ENCODE peak calls at places on chromosome 12, in five cellular contexts. G is NB4, N is RWPE1, Z is D341Med, T is astrocyte of the cerebellum. I is an unnamed sample.

GRCh38 chr12:102107970-102108369 is 11.9 kb downstream of the NUP37 start:
- DNase-seq in Z (no peak), T (no peak), N (no peak), G (no peak), I (no peak)

GRCh38 chr12:27303139-27304111 is 29.2 kb upstream of the BMAL2 start:
- DNase-seq in N (no peak), Z (no peak), T (no peak), G (no peak), I (no peak)

GRCh38 chr12:120157678-120158077 is 36.8 kb downstream of the GCN1 start:
- DNase-seq in N (no peak), G (no peak), Z (no peak), T (no peak), I (no peak)

GRCh38 chr12:132324841-132325732 is 4.3 kb downstream of the GALNT9 start:
- DNase-seq in N (no peak), Z (no peak), G (no peak), T (no peak), I (no peak)

GRCh38 chr12:57048423-57048822 is 1.5 kb downstream of the MYO1A start:
- DNase-seq in Z (no peak), G (peak), N (no peak), T (no peak), I (no peak)

GRCh38 chr12:121592323-121592722 is 11.5 kb upstream of the KDM2B start:
- DNase-seq in T (no peak), G (no peak), N (no peak), Z (no peak), I (no peak)

GRCh38 chr12:99920561-99920960 is 64.2 kb downstream of the ANKS1B start:
- DNase-seq in N (no peak), T (no peak), Z (no peak), G (peak), I (no peak)

GRCh38 chr12:3389911-3390310 is 101.1 kb upstream of the PRMT8 start:
- DNase-seq in T (no peak), Z (no peak), G (no peak), N (no peak), I (no peak)

GRCh38 chr12:4380332-4380731 is 820 bp upstream of the FGF23 start:
- DNase-seq in T (no peak), Z (no peak), N (no peak), G (no peak), I (no peak)

GRCh38 chr12:52975820-52976573 is 27.1 kb downstream of the KRT18 start:
- DNase-seq in Z (no peak), G (no peak), N (no peak), T (no peak), I (peak)

GRCh38 chr12:57049890-57050289 is at the start of gene MYO1A:
- DNase-seq in N (peak), G (peak), T (no peak), Z (no peak), I (no peak)

GRCh38 chr12:7016958-7017571 is 1.2 kb downstream of the LPCAT3 start:
- DNase-seq in G (no peak), Z (no peak), N (no peak), T (no peak), I (no peak)

GRCh38 chr12:51393676-51394545 is 2.7 kb upstream of the GALNT6 start:
- DNase-seq in G (peak), N (peak), Z (no peak), T (peak), I (no peak)

GRCh38 chr12:26017484-26018211 is 59.2 kb downstream of the RASSF8 start:
- DNase-seq in N (no peak), G (peak), T (no peak), Z (peak), I (peak)

GRCh38 chr12:118979763-118980406 is 1.5 kb upstream of the SRRM4 start:
- DNase-seq in G (peak), Z (peak), N (peak), T (no peak), I (peak)

GRCh38 chr12:28313631-28314030 is 123.4 kb downstream of the CCDC91 start:
- DNase-seq in N (peak), Z (no peak), T (peak), G (peak), I (no peak)

GRCh38 chr12:26699237-26699636 is 133.8 kb downstream of the ITPR2 start:
- DNase-seq in T (no peak), G (no peak), Z (no peak), N (no peak), I (no peak)

GRCh38 chr12:12803186-12803585 is 10.0 kb upstream of the DDX47 start:
- DNase-seq in Z (peak), N (peak), T (peak), G (peak), I (peak)

GRCh38 chr12:52521581-52522266 is 1.5 kb upstream of the KRT5 start:
- DNase-seq in Z (peak), G (no peak), T (peak), N (peak), I (peak)

GRCh38 chr12:6267007-6267721 is 43.3 kb upstream of the PLEKHG6 start:
- DNase-seq in N (no peak), G (no peak), Z (no peak), T (peak), I (no peak)

GRCh38 chr12:14613718-14614117 is 46.0 kb upstream of the PLBD1 start:
- DNase-seq in Z (no peak), G (peak), T (no peak), N (no peak), I (no peak)

GRCh38 chr12:59005195-59005961 is 85.1 kb upstream of the LRIG3 start:
- DNase-seq in Z (no peak), T (no peak), G (no peak), N (no peak), I (no peak)

GRCh38 chr12:111322336-111323250 is 46.3 kb downstream of the PHETA1 start:
- DNase-seq in T (peak), G (no peak), N (no peak), Z (no peak), I (no peak)

GRCh38 chr12:69468237-69469026 is 1.8 kb upstream of the FRS2 start:
- DNase-seq in G (no peak), Z (no peak), T (no peak), N (no peak), I (no peak)

GRCh38 chr12:47881826-47882427 is 22.9 kb downstream of the VDR start:
- DNase-seq in T (peak), N (peak), G (peak), Z (no peak), I (no peak)

GRCh38 chr12:2126676-2127406 is 74.1 kb downstream of the CACNA1C start:
- DNase-seq in Z (no peak), N (no peak), G (no peak), T (no peak), I (no peak)

GRCh38 chr12:6233121-6233971 is 33.1 kb downstream of the CD9 start:
- DNase-seq in G (peak), Z (no peak), T (no peak), N (no peak), I (no peak)

GRCh38 chr12:8860165-8860961 is 37.9 kb downstream of the A2ML1 start:
- DNase-seq in T (peak), N (no peak), G (peak), Z (peak), I (peak)

GRCh38 chr12:47035459-47035858 is 44.0 kb upstream of the PCED1B start:
- DNase-seq in T (no peak), N (no peak), G (no peak), Z (no peak), I (no peak)

GRCh38 chr12:5433081-5433839 is 1.4 kb downstream of the NTF3 start:
- DNase-seq in Z (peak), G (no peak), N (no peak), T (no peak), I (no peak)

GRCh38 chr12:52191841-52192791 is at the start of gene KRT80:
- DNase-seq in Z (peak), N (peak), G (peak), T (peak), I (peak)

GRCh38 chr12:21336656-21337055 is 1.9 kb upstream of the SLCO1A2 start:
- DNase-seq in G (no peak), T (no peak), Z (no peak), N (no peak), I (no peak)

GRCh38 chr12:95318071-95318545 is 100.5 kb downstream of the VEZT start:
- DNase-seq in Z (no peak), N (peak), G (no peak), T (no peak), I (peak)

GRCh38 chr12:92987362-92987761 is 58.3 kb upstream of the EEA1 start:
- DNase-seq in N (peak), G (peak), T (peak), Z (peak), I (no peak)

GRCh38 chr12:55637467-55637866 is 775 bp downstream of the OR10P1 start:
- DNase-seq in N (no peak), G (no peak), Z (no peak), T (no peak), I (no peak)

GRCh38 chr12:104958946-104959841 is 1.1 kb upstream of the SLC41A2 start:
- DNase-seq in N (peak), G (no peak), Z (no peak), T (peak), I (peak)

GRCh38 chr12:6961695-6962284 is 8.7 kb downstream of the PHB2 start:
- DNase-seq in N (peak), G (peak), T (no peak), Z (peak), I (no peak)

GRCh38 chr12:65867428-65867827 is 43.1 kb downstream of the HMGA2 start:
- DNase-seq in T (peak), N (peak), G (peak), Z (no peak), I (no peak)

GRCh38 chr12:127389923-127390322 is 877.0 kb upstream of the TMEM132C start:
- DNase-seq in G (peak), N (peak), T (peak), Z (no peak), I (peak)

I was measured in PC-9.